ENCODE peak calls at places on chromosomes 5 and 9, in nine cellular contexts. One of them, this sample, is unnamed.
A peak's percentile ranks its signal among the peaks of the same experiment; 100 is the strongest.

GRCh38 chr9:95724253-95724991 is 151.1 kb upstream of the ERCC6L2 start:
- DNase-seq in dorsolateral prefrontal cortex: no peak
- DNase-seq in PC-9: no peak
- DNase-seq in GM23248: no peak
- DNase-seq in naive thymus-derived CD4-positive, alpha-beta T cell: peak; percentile 78
- DNase-seq in tibial nerve: no peak
- DNase-seq in AG04450: no peak
- DNase-seq in kidney: no peak
- DNase-seq in endothelial cell of umbilical vein: no peak
- DNase-seq in this sample: no peak

GRCh38 chr5:68396722-68397121 is 181.2 kb downstream of the PIK3R1 start:
- DNase-seq in dorsolateral prefrontal cortex: no peak
- DNase-seq in PC-9: peak; percentile 32
- DNase-seq in GM23248: no peak
- DNase-seq in naive thymus-derived CD4-positive, alpha-beta T cell: no peak
- DNase-seq in tibial nerve: no peak
- DNase-seq in AG04450: no peak
- DNase-seq in kidney: no peak
- DNase-seq in endothelial cell of umbilical vein: no peak
- DNase-seq in this sample: no peak

GRCh38 chr9:138049779-138050471 is 172.3 kb downstream of the CACNA1B start:
- DNase-seq in dorsolateral prefrontal cortex: no peak
- DNase-seq in PC-9: no peak
- DNase-seq in GM23248: no peak
- DNase-seq in naive thymus-derived CD4-positive, alpha-beta T cell: no peak
- DNase-seq in tibial nerve: no peak
- DNase-seq in AG04450: no peak
- DNase-seq in kidney: no peak
- DNase-seq in endothelial cell of umbilical vein: no peak
- DNase-seq in this sample: no peak

GRCh38 chr5:158976035-158976434 is 123.7 kb downstream of the EBF1 start:
- DNase-seq in dorsolateral prefrontal cortex: no peak
- DNase-seq in PC-9: no peak
- DNase-seq in GM23248: peak; percentile 86
- DNase-seq in naive thymus-derived CD4-positive, alpha-beta T cell: no peak
- DNase-seq in tibial nerve: no peak
- DNase-seq in AG04450: peak; percentile 39
- DNase-seq in kidney: no peak
- DNase-seq in endothelial cell of umbilical vein: peak; percentile 71
- DNase-seq in this sample: no peak

GRCh38 chr5:122091942-122092600 is 14.0 kb upstream of the LOX start:
- DNase-seq in dorsolateral prefrontal cortex: no peak
- DNase-seq in PC-9: no peak
- DNase-seq in GM23248: peak; percentile 81
- DNase-seq in naive thymus-derived CD4-positive, alpha-beta T cell: no peak
- DNase-seq in tibial nerve: no peak
- DNase-seq in AG04450: no peak
- DNase-seq in kidney: no peak
- DNase-seq in endothelial cell of umbilical vein: peak; percentile 48
- DNase-seq in this sample: no peak

GRCh38 chr5:89255845-89256463 is 373.0 kb upstream of the MEF2C start:
- DNase-seq in dorsolateral prefrontal cortex: no peak
- DNase-seq in PC-9: no peak
- DNase-seq in GM23248: peak; percentile 72
- DNase-seq in naive thymus-derived CD4-positive, alpha-beta T cell: no peak
- DNase-seq in tibial nerve: no peak
- DNase-seq in AG04450: peak; percentile 30
- DNase-seq in kidney: no peak
- DNase-seq in endothelial cell of umbilical vein: peak; percentile 8
- DNase-seq in this sample: no peak

GRCh38 chr9:89684912-89685636 is 80.3 kb downstream of the GADD45G start:
- DNase-seq in dorsolateral prefrontal cortex: no peak
- DNase-seq in PC-9: no peak
- DNase-seq in GM23248: no peak
- DNase-seq in naive thymus-derived CD4-positive, alpha-beta T cell: no peak
- DNase-seq in tibial nerve: no peak
- DNase-seq in AG04450: no peak
- DNase-seq in kidney: no peak
- DNase-seq in endothelial cell of umbilical vein: no peak
- DNase-seq in this sample: no peak

GRCh38 chr5:74851684-74852353 is 14.4 kb downstream of the FAM169A start:
- DNase-seq in dorsolateral prefrontal cortex: no peak
- DNase-seq in PC-9: no peak
- DNase-seq in GM23248: peak; percentile 80
- DNase-seq in naive thymus-derived CD4-positive, alpha-beta T cell: no peak
- DNase-seq in tibial nerve: no peak
- DNase-seq in AG04450: no peak
- DNase-seq in kidney: no peak
- DNase-seq in endothelial cell of umbilical vein: no peak
- DNase-seq in this sample: no peak

GRCh38 chr5:172773481-172774469 is 2.8 kb upstream of the DUSP1 start:
- DNase-seq in dorsolateral prefrontal cortex: no peak
- DNase-seq in PC-9: no peak
- DNase-seq in GM23248: peak; percentile 65
- DNase-seq in naive thymus-derived CD4-positive, alpha-beta T cell: no peak
- DNase-seq in tibial nerve: no peak
- DNase-seq in AG04450: no peak
- DNase-seq in kidney: no peak
- DNase-seq in endothelial cell of umbilical vein: no peak
- DNase-seq in this sample: no peak

GRCh38 chr5:176647870-176648466 is 684 bp downstream of the TSPAN17 start:
- DNase-seq in dorsolateral prefrontal cortex: no peak
- DNase-seq in PC-9: peak; percentile 71
- DNase-seq in GM23248: peak; percentile 47
- DNase-seq in naive thymus-derived CD4-positive, alpha-beta T cell: no peak
- DNase-seq in tibial nerve: peak; percentile 33
- DNase-seq in AG04450: no peak
- DNase-seq in kidney: peak; percentile 85
- DNase-seq in endothelial cell of umbilical vein: peak; percentile 38
- DNase-seq in this sample: peak; percentile 80

GRCh38 chr9:114005371-114006154 is 72.5 kb downstream of the AMBP start:
- DNase-seq in dorsolateral prefrontal cortex: no peak
- DNase-seq in PC-9: no peak
- DNase-seq in GM23248: no peak
- DNase-seq in naive thymus-derived CD4-positive, alpha-beta T cell: no peak
- DNase-seq in tibial nerve: no peak
- DNase-seq in AG04450: no peak
- DNase-seq in kidney: peak; percentile 61
- DNase-seq in endothelial cell of umbilical vein: no peak
- DNase-seq in this sample: no peak

DNA sequence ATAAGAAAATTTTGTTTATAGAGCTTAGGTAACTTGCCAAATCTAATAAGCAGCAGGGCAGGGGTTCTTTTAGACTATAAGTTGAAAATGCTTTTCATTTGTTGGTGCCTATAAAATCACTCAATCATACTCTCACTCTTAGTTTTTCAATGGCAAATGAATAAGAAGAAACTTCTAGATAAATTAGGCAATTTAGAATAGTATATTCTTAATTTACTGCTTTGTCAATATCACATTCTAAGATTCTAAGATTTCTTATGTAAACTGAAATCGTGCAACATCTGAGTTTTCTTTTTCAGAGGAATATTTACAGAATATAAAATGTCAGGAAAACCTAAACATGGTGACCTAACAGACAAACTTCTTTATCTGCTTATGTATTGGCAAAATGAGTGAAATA is 849.0 kb downstream of the DTWD2 start:
- DNase-seq in dorsolateral prefrontal cortex: no peak
- DNase-seq in PC-9: no peak
- DNase-seq in GM23248: no peak
- DNase-seq in naive thymus-derived CD4-positive, alpha-beta T cell: no peak
- DNase-seq in tibial nerve: no peak
- DNase-seq in AG04450: no peak
- DNase-seq in kidney: no peak
- DNase-seq in endothelial cell of umbilical vein: no peak
- DNase-seq in this sample: no peak
- H3K27ac ChIP-seq in dorsolateral prefrontal cortex: no peak overlapping the region
- H3K27ac ChIP-seq in PC-9: no peak overlapping the region
- H3K27ac ChIP-seq in GM23248: no peak overlapping the region
- H3K27ac ChIP-seq in naive thymus-derived CD4-positive, alpha-beta T cell: no peak overlapping the region
- H3K27ac ChIP-seq in tibial nerve: no peak overlapping the region
- H3K27ac ChIP-seq in AG04450: no peak overlapping the region
- H3K27ac ChIP-seq in kidney: no peak overlapping the region
- H3K27ac ChIP-seq in endothelial cell of umbilical vein: no peak overlapping the region
- H3K27ac ChIP-seq in this sample: no peak overlapping the region

GRCh38 chr5:81232449-81233079 is 558 bp upstream of the CKMT2 start:
- DNase-seq in dorsolateral prefrontal cortex: no peak
- DNase-seq in PC-9: no peak
- DNase-seq in GM23248: peak; percentile 10
- DNase-seq in naive thymus-derived CD4-positive, alpha-beta T cell: no peak
- DNase-seq in tibial nerve: no peak
- DNase-seq in AG04450: no peak
- DNase-seq in kidney: peak; percentile 82
- DNase-seq in endothelial cell of umbilical vein: no peak
- DNase-seq in this sample: no peak
- H3K27ac ChIP-seq in dorsolateral prefrontal cortex: peak overlapping the region; percentile 61
- H3K27ac ChIP-seq in PC-9: no peak overlapping the region
- H3K27ac ChIP-seq in GM23248: no peak overlapping the region
- H3K27ac ChIP-seq in naive thymus-derived CD4-positive, alpha-beta T cell: no peak overlapping the region
- H3K27ac ChIP-seq in tibial nerve: peak overlapping the region; percentile 42
- H3K27ac ChIP-seq in AG04450: no peak overlapping the region
- H3K27ac ChIP-seq in kidney: peak overlapping the region; percentile 51
- H3K27ac ChIP-seq in endothelial cell of umbilical vein: no peak overlapping the region
- H3K27ac ChIP-seq in this sample: peak overlapping the region; percentile 11

GRCh38 chr5:154038241-154038603 is 488 bp downstream of the FAM114A2 start:
- DNase-seq in dorsolateral prefrontal cortex: no peak
- DNase-seq in PC-9: no peak
- DNase-seq in GM23248: peak; percentile 56
- DNase-seq in naive thymus-derived CD4-positive, alpha-beta T cell: no peak
- DNase-seq in tibial nerve: no peak
- DNase-seq in AG04450: no peak
- DNase-seq in kidney: no peak
- DNase-seq in endothelial cell of umbilical vein: no peak
- DNase-seq in this sample: no peak
- H3K27ac ChIP-seq in dorsolateral prefrontal cortex: no peak overlapping the region
- H3K27ac ChIP-seq in PC-9: peak overlapping the region; percentile 52
- H3K27ac ChIP-seq in GM23248: peak overlapping the region; percentile 74
- H3K27ac ChIP-seq in naive thymus-derived CD4-positive, alpha-beta T cell: peak overlapping the region; percentile 80
- H3K27ac ChIP-seq in tibial nerve: peak overlapping the region; percentile 86
- H3K27ac ChIP-seq in AG04450: peak overlapping the region; percentile 81
- H3K27ac ChIP-seq in kidney: peak overlapping the region; percentile 79
- H3K27ac ChIP-seq in endothelial cell of umbilical vein: peak overlapping the region; percentile 52
- H3K27ac ChIP-seq in this sample: peak overlapping the region; percentile 89

GRCh38 chr5:9927521-9927997 is 297.4 kb upstream of the TAS2R1 start:
- DNase-seq in dorsolateral prefrontal cortex: no peak
- DNase-seq in PC-9: no peak
- DNase-seq in GM23248: peak; percentile 39
- DNase-seq in naive thymus-derived CD4-positive, alpha-beta T cell: no peak
- DNase-seq in tibial nerve: no peak
- DNase-seq in AG04450: no peak
- DNase-seq in kidney: no peak
- DNase-seq in endothelial cell of umbilical vein: no peak
- DNase-seq in this sample: no peak

GRCh38 chr5:9928266-9928750 is 298.2 kb upstream of the TAS2R1 start:
- DNase-seq in dorsolateral prefrontal cortex: no peak
- DNase-seq in PC-9: no peak
- DNase-seq in GM23248: no peak
- DNase-seq in naive thymus-derived CD4-positive, alpha-beta T cell: no peak
- DNase-seq in tibial nerve: no peak
- DNase-seq in AG04450: no peak
- DNase-seq in kidney: no peak
- DNase-seq in endothelial cell of umbilical vein: no peak
- DNase-seq in this sample: no peak

GRCh38 chr5:9930156-9930555 is 300.0 kb upstream of the TAS2R1 start:
- DNase-seq in dorsolateral prefrontal cortex: no peak
- DNase-seq in PC-9: no peak
- DNase-seq in GM23248: peak; percentile 44
- DNase-seq in naive thymus-derived CD4-positive, alpha-beta T cell: no peak
- DNase-seq in tibial nerve: no peak
- DNase-seq in AG04450: no peak
- DNase-seq in kidney: no peak
- DNase-seq in endothelial cell of umbilical vein: no peak
- DNase-seq in this sample: no peak

GRCh38 chr5:9924614-9925013 is 294.5 kb upstream of the TAS2R1 start:
- DNase-seq in dorsolateral prefrontal cortex: no peak
- DNase-seq in PC-9: no peak
- DNase-seq in GM23248: peak; percentile 96
- DNase-seq in naive thymus-derived CD4-positive, alpha-beta T cell: no peak
- DNase-seq in tibial nerve: no peak
- DNase-seq in AG04450: peak; percentile 88
- DNase-seq in kidney: no peak
- DNase-seq in endothelial cell of umbilical vein: no peak
- DNase-seq in this sample: no peak

GRCh38 chr5:9927106-9927505 is 297.0 kb upstream of the TAS2R1 start:
- DNase-seq in dorsolateral prefrontal cortex: no peak
- DNase-seq in PC-9: no peak
- DNase-seq in GM23248: peak; percentile 44
- DNase-seq in naive thymus-derived CD4-positive, alpha-beta T cell: no peak
- DNase-seq in tibial nerve: no peak
- DNase-seq in AG04450: no peak
- DNase-seq in kidney: no peak
- DNase-seq in endothelial cell of umbilical vein: no peak
- DNase-seq in this sample: no peak
- H3K27ac ChIP-seq in dorsolateral prefrontal cortex: no peak overlapping the region
- H3K27ac ChIP-seq in PC-9: peak overlapping the region; percentile 79
- H3K27ac ChIP-seq in GM23248: no peak overlapping the region
- H3K27ac ChIP-seq in naive thymus-derived CD4-positive, alpha-beta T cell: no peak overlapping the region
- H3K27ac ChIP-seq in tibial nerve: no peak overlapping the region
- H3K27ac ChIP-seq in AG04450: no peak overlapping the region
- H3K27ac ChIP-seq in kidney: no peak overlapping the region
- H3K27ac ChIP-seq in endothelial cell of umbilical vein: no peak overlapping the region
- H3K27ac ChIP-seq in this sample: no peak overlapping the region